ENCODE peak calls at places on chromosomes 11 and 22, in six cellular contexts. X, K, S, P, M and Y are unnamed samples.

GRCh38 chr11:17767301-17767885 is 32.8 kb downstream of the KCNC1 start:
- DNase-seq in X (no peak), K (no peak), S (no peak), P (no peak), M (no peak), Y (no peak)

GRCh38 chr11:129323896-129324522 is 51.6 kb upstream of the BARX2 start:
- DNase-seq in X (peak; percentile 15), K (no peak), S (no peak), P (no peak), M (no peak), Y (peak; percentile 27)

GRCh38 chr11:13535819-13536218 is 40.0 kb upstream of the PTH start:
- DNase-seq in X (no peak), K (no peak), S (no peak), P (no peak), M (no peak), Y (no peak)

GRCh38 chr11:44305643-44306468 is 4.1 kb downstream of the ALX4 start:
- DNase-seq in X (no peak), K (no peak), S (peak; percentile 55), P (peak; percentile 13), M (no peak), Y (peak; percentile 20)

GRCh38 chr11:118087933-118088332 is 1.2 kb upstream of the SMIM35 start:
- DNase-seq in X (no peak), K (no peak), S (no peak), P (no peak), M (no peak), Y (no peak)

GRCh38 chr11:134822930-134823329 is 410.9 kb upstream of the B3GAT1 start:
- DNase-seq in X (no peak), K (no peak), S (no peak), P (no peak), M (no peak), Y (no peak)

GRCh38 chr11:28110839-28111235 is 2.6 kb downstream of the METTL15 start:
- DNase-seq in X (no peak), K (no peak), S (no peak), P (no peak), M (no peak), Y (no peak)

GRCh38 chr22:40979871-40980270 is 28.7 kb downstream of the RBX1 start:
- DNase-seq in X (no peak), K (no peak), S (no peak), P (no peak), M (no peak), Y (no peak)

GRCh38 chr11:70483077-70483861 is 84.9 kb downstream of the CTTN start:
- DNase-seq in X (no peak), K (no peak), S (no peak), P (no peak), M (no peak), Y (peak; percentile 28)